ENCODE peak calls at places on chromosome 11, in four cellular contexts. One of them, this sample, is unnamed.

GRCh38 chr11:43447124-43447523 is 88.4 kb downstream of the TTC17 start:
- DNase-seq in stomach: no peak
- DNase-seq in GM12878: no peak
- DNase-seq in upper lobe of left lung: no peak
- DNase-seq in this sample: no peak

GRCh38 chr11:126917531-126918204 is 82.9 kb downstream of the KIRREL3 start:
- DNase-seq in stomach: no peak
- DNase-seq in GM12878: peak
- DNase-seq in upper lobe of left lung: no peak
- DNase-seq in this sample: no peak

GRCh38 chr11:126311464-126312291 is 7.8 kb downstream of the DCPS start:
- DNase-seq in stomach: no peak
- DNase-seq in GM12878: peak
- DNase-seq in upper lobe of left lung: no peak
- DNase-seq in this sample: no peak

GRCh38 chr11:109051200-109051599 is 370.8 kb upstream of the C11orf87 start:
- DNase-seq in stomach: no peak
- DNase-seq in GM12878: no peak
- DNase-seq in upper lobe of left lung: no peak
- DNase-seq in this sample: no peak

GRCh38 chr11:737366-737765 is 9.9 kb upstream of the TALDO1 start:
- DNase-seq in stomach: no peak
- DNase-seq in GM12878: no peak
- DNase-seq in upper lobe of left lung: no peak
- DNase-seq in this sample: no peak

GRCh38 chr11:92057849-92058442 is 166.7 kb upstream of the FAT3 start:
- DNase-seq in stomach: no peak
- DNase-seq in GM12878: no peak
- DNase-seq in upper lobe of left lung: no peak
- DNase-seq in this sample: no peak

GRCh38 chr11:2779499-2779980 is 79.7 kb upstream of the KCNQ1OT1 start:
- DNase-seq in stomach: no peak
- DNase-seq in GM12878: no peak
- DNase-seq in upper lobe of left lung: no peak
- DNase-seq in this sample: no peak

GRCh38 chr11:13287026-13287425 is 9.4 kb downstream of the BMAL1 start:
- DNase-seq in stomach: no peak
- DNase-seq in GM12878: no peak
- DNase-seq in upper lobe of left lung: no peak
- DNase-seq in this sample: no peak

GRCh38 chr11:97973352-97973857 is 1047.3 kb upstream of the CNTN5 start:
- DNase-seq in stomach: no peak
- DNase-seq in GM12878: no peak
- DNase-seq in upper lobe of left lung: no peak
- DNase-seq in this sample: no peak

GRCh38 chr11:92929168-92930053 is 40.0 kb upstream of the MTNR1B start:
- DNase-seq in stomach: no peak
- DNase-seq in GM12878: no peak
- DNase-seq in upper lobe of left lung: no peak
- DNase-seq in this sample: no peak

GRCh38 chr11:61414547-61414946 is 15.2 kb downstream of the CPSF7 start:
- DNase-seq in stomach: no peak
- DNase-seq in GM12878: no peak
- DNase-seq in upper lobe of left lung: no peak
- DNase-seq in this sample: no peak

GRCh38 chr11:131464024-131464423 is 93.6 kb downstream of the NTM start:
- DNase-seq in stomach: no peak
- DNase-seq in GM12878: no peak
- DNase-seq in upper lobe of left lung: no peak
- DNase-seq in this sample: no peak

GRCh38 chr11:106467486-106467885 is 390.0 kb downstream of the AASDHPPT start:
- DNase-seq in stomach: no peak
- DNase-seq in GM12878: no peak
- DNase-seq in upper lobe of left lung: no peak
- DNase-seq in this sample: no peak

GRCh38 chr11:23644443-23644842 is 784.2 kb upstream of the CCDC179 start:
- DNase-seq in stomach: no peak
- DNase-seq in GM12878: no peak
- DNase-seq in upper lobe of left lung: no peak
- DNase-seq in this sample: no peak

GRCh38 chr11:125398475-125398874 is 97.6 kb downstream of the FEZ1 start:
- DNase-seq in stomach: no peak
- DNase-seq in GM12878: no peak
- DNase-seq in upper lobe of left lung: no peak
- DNase-seq in this sample: peak

GRCh38 chr11:115918579-115918978 is 414.4 kb upstream of the CADM1 start:
- DNase-seq in stomach: no peak
- DNase-seq in GM12878: no peak
- DNase-seq in upper lobe of left lung: no peak
- DNase-seq in this sample: no peak

GRCh38 chr11:119179983-119180382 is 5.3 kb upstream of the NHERF4 start:
- DNase-seq in stomach: no peak
- DNase-seq in GM12878: no peak
- DNase-seq in upper lobe of left lung: no peak
- DNase-seq in this sample: no peak

GRCh38 chr11:112459001-112459400 is 198.3 kb upstream of the PLET1 start:
- DNase-seq in stomach: no peak
- DNase-seq in GM12878: no peak
- DNase-seq in upper lobe of left lung: no peak
- DNase-seq in this sample: no peak

GRCh38 chr11:67389477-67389876 is 2.3 kb upstream of the RAD9A start:
- DNase-seq in stomach: peak
- DNase-seq in GM12878: no peak
- DNase-seq in upper lobe of left lung: no peak
- DNase-seq in this sample: no peak

GRCh38 chr11:504053-504993 is 2.7 kb downstream of the RNH1 start:
- DNase-seq in stomach: peak
- DNase-seq in GM12878: no peak
- DNase-seq in upper lobe of left lung: peak
- DNase-seq in this sample: no peak

GRCh38 chr11:914747-915493 is 4.3 kb upstream of the CHID1 start:
- DNase-seq in stomach: peak
- DNase-seq in GM12878: no peak
- DNase-seq in upper lobe of left lung: peak
- DNase-seq in this sample: peak

GRCh38 chr11:3022300-3022967 is 30.3 kb upstream of the NAP1L4 start:
- DNase-seq in stomach: no peak
- DNase-seq in GM12878: peak
- DNase-seq in upper lobe of left lung: no peak
- DNase-seq in this sample: no peak

GRCh38 chr11:7570938-7571337 is 57.1 kb downstream of the PPFIBP2 start:
- DNase-seq in stomach: no peak
- DNase-seq in GM12878: no peak
- DNase-seq in upper lobe of left lung: no peak
- DNase-seq in this sample: no peak

GRCh38 chr11:2868604-2869526 is 16.7 kb downstream of the CDKN1C start:
- DNase-seq in stomach: no peak
- DNase-seq in GM12878: no peak
- DNase-seq in upper lobe of left lung: no peak
- DNase-seq in this sample: no peak

GRCh38 chr11:34052036-34052607 is 591 bp downstream of the CAPRIN1 start:
- DNase-seq in stomach: peak
- DNase-seq in GM12878: no peak
- DNase-seq in upper lobe of left lung: peak
- DNase-seq in this sample: peak
- TF ChIP-seq POLR2AphosphoS5 in stomach: peak
- TF ChIP-seq POLR2AphosphoS5 in GM12878: no peak
- TF ChIP-seq POLR2AphosphoS5 in upper lobe of left lung: peak
- TF ChIP-seq POLR2AphosphoS5 in this sample: peak

GRCh38 chr11:45638051-45638450 is 27.4 kb downstream of the CHST1 start:
- DNase-seq in stomach: no peak
- DNase-seq in GM12878: no peak
- DNase-seq in upper lobe of left lung: no peak
- DNase-seq in this sample: no peak
- H3K4me3 ChIP-seq in stomach: no peak
- H3K4me3 ChIP-seq in GM12878: no peak
- H3K4me3 ChIP-seq in upper lobe of left lung: no peak
- H3K4me3 ChIP-seq in this sample: no peak

DNA sequence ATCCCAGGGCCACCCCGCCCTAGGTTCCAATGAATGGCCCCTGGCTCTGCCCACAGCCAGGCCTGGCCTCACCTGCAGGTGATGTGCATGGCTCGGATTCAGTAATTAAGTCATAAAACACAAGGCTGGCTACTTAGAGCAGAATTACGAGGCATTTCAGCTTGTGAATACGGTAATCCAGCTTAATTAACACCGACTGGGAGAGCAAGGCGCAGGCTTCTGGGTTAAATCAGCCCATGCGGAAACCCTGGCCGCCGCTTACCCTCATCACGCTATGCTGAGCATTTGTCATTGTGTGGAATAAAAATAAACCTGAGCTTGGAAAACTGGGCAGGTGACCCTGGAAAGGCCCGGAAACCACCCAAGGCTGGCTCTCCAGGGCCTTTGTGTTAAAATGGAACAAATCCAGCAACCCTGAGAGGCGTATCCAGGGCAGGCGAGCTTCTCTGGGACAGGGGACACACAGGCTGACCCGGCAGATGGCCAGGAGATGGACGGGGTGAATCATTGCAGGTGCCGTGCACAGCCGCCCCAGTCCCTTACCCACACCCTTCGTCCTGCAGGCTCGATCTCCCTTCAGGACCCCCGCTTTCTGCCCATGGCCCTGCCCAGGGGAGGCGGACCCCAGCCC is 220.3 kb downstream of the CTTN start:
- DNase-seq in stomach: no peak
- DNase-seq in GM12878: no peak
- DNase-seq in upper lobe of left lung: no peak
- DNase-seq in this sample: no peak
- TF ChIP-seq POLR2AphosphoS5 in stomach: no peak
- TF ChIP-seq POLR2AphosphoS5 in GM12878: no peak
- TF ChIP-seq POLR2AphosphoS5 in upper lobe of left lung: no peak
- TF ChIP-seq POLR2AphosphoS5 in this sample: no peak

GRCh38 chr11:66386171-66387069 is 14.9 kb upstream of the SLC29A2 start:
- DNase-seq in stomach: peak
- DNase-seq in GM12878: peak
- DNase-seq in upper lobe of left lung: peak
- DNase-seq in this sample: peak
- H3K4me3 ChIP-seq in stomach: peak
- H3K4me3 ChIP-seq in GM12878: no peak
- H3K4me3 ChIP-seq in upper lobe of left lung: no peak
- H3K4me3 ChIP-seq in this sample: no peak

GRCh38 chr11:76388408-76388807 is 7.3 kb downstream of the GVQW3 start:
- DNase-seq in stomach: no peak
- DNase-seq in GM12878: no peak
- DNase-seq in upper lobe of left lung: no peak
- DNase-seq in this sample: no peak
- TF ChIP-seq POLR2AphosphoS5 in stomach: no peak
- TF ChIP-seq POLR2AphosphoS5 in GM12878: no peak
- TF ChIP-seq POLR2AphosphoS5 in upper lobe of left lung: no peak
- TF ChIP-seq POLR2AphosphoS5 in this sample: no peak

GRCh38 chr11:45354976-45355705 is 69.0 kb upstream of the SYT13 start:
- DNase-seq in stomach: peak
- DNase-seq in GM12878: no peak
- DNase-seq in upper lobe of left lung: peak
- DNase-seq in this sample: peak

GRCh38 chr11:45361551-45361950 is 75.4 kb upstream of the SYT13 start:
- DNase-seq in stomach: no peak
- DNase-seq in GM12878: no peak
- DNase-seq in upper lobe of left lung: no peak
- DNase-seq in this sample: no peak

DNA sequence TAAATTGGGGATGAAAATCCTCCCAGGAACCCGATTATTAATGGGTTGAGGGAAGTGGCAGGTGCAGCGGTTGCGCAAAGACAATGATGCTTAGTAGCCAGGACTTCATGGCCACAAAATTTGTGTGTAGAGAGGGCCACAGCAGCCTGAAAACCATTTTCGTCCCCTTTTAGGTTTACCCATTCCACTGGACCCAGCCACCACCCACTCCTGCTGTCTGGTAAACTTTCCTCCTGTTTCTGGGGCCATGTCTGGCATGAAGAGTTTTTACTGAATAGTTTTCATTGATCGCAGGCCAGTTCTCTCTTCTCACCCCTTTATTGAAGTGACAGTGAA is 69.5 kb upstream of the SYT13 start:
- DNase-seq in stomach: peak
- DNase-seq in GM12878: no peak
- DNase-seq in upper lobe of left lung: no peak
- DNase-seq in this sample: no peak
- H3K4me3 ChIP-seq in stomach: peak
- H3K4me3 ChIP-seq in GM12878: peak
- H3K4me3 ChIP-seq in upper lobe of left lung: peak
- H3K4me3 ChIP-seq in this sample: peak